ENCODE peak calls at places on chromosome X, in five cellular contexts. W is nephron progenitor cell, R is EH, S is brain microvascular endothelial cell, N is GM23338. P is an unnamed sample.
A peak's percentile ranks its signal among the peaks of the same experiment; 100 is the strongest.

GRCh38 chrX:47247206-47247998 is 14.6 kb downstream of the USP11 start:
- DNase-seq in W (no peak), R (peak; percentile 38), S (peak; percentile 62), N (no peak), P (peak; percentile 38)

GRCh38 chrX:154444001-154444754 is at the start of gene FAM50A:
- DNase-seq in W (peak; percentile 79), R (peak; percentile 74), S (peak; percentile 26), N (peak; percentile 61), P (peak; percentile 77)

GRCh38 chrX:51874123-51874522 is 19.3 kb upstream of the MAGED1 start:
- DNase-seq in W (no peak), R (no peak), S (no peak), N (no peak), P (no peak)

GRCh38 chrX:83416273-83416672 is 91.8 kb upstream of the POU3F4 start:
- DNase-seq in W (no peak), R (no peak), S (no peak), N (peak; percentile 1), P (no peak)

GRCh38 chrX:109600114-109600710 is 24.8 kb downstream of the KCNE5 start:
- DNase-seq in W (peak; percentile 52), R (peak; percentile 3), S (no peak), N (peak; percentile 32), P (no peak)

GRCh38 chrX:129798888-129799287 is 19.1 kb downstream of the SASH3 start:
- DNase-seq in W (no peak), R (no peak), S (no peak), N (no peak), P (no peak)

GRCh38 chrX:72526534-72527508 is 45.8 kb downstream of the HDAC8 start:
- DNase-seq in W (no peak), R (no peak), S (peak; percentile 12), N (no peak), P (no peak)

GRCh38 chrX:42678133-42678532 is 99.8 kb downstream of the PPP1R2C start:
- DNase-seq in W (no peak), R (peak; percentile 25), S (peak; percentile 27), N (peak; percentile 4), P (no peak)

GRCh38 chrX:46574337-46574940 is 874 bp downstream of the CHST7 start:
- DNase-seq in W (peak; percentile 18), R (peak; percentile 28), S (no peak), N (peak; percentile 38), P (peak; percentile 49)

GRCh38 chrX:110992611-110993010 is 103.4 kb upstream of the PAK3 start:
- DNase-seq in W (peak; percentile 41), R (peak; percentile 2), S (peak; percentile 1), N (peak; percentile 67), P (peak; percentile 48)

P was measured in Peyer's patch.